ENCODE peak calls at places on chromosomes 11 and 22, in six cellular contexts. J, R, X, K, W and A are unnamed samples.

GRCh38 chr11:64319421-64319761 is 1.5 kb downstream of the PRDX5 start:
- DNase-seq in J (no peak), R (no peak), X (no peak), K (no peak), W (no peak), A (no peak)

GRCh38 chr22:27719033-27719341 is 82.6 kb downstream of the MN1 start:
- DNase-seq in J (no peak), R (no peak), X (no peak), K (no peak), W (no peak), A (no peak)

GRCh38 chr22:43203471-43203981 is 16.6 kb upstream of the TTLL12 start:
- DNase-seq in J (no peak), R (no peak), X (no peak), K (no peak), W (no peak), A (no peak)

GRCh38 chr11:124762624-124763155 is 600 bp upstream of the ESAM start:
- DNase-seq in J (no peak), R (no peak), X (no peak), K (no peak), W (no peak), A (no peak)

GRCh38 chr11:76524461-76524860 is 79.6 kb downstream of the EMSY start:
- DNase-seq in J (no peak), R (no peak), X (no peak), K (no peak), W (no peak), A (no peak)

GRCh38 chr11:130671801-130672700 is 223.6 kb downstream of the ADAMTS15 start:
- DNase-seq in J (no peak), R (no peak), X (peak), K (no peak), W (no peak), A (no peak)

GRCh38 chr11:19992162-19992561 is 168.1 kb downstream of the DBX1 start:
- DNase-seq in J (no peak), R (no peak), X (no peak), K (no peak), W (no peak), A (no peak)

GRCh38 chr11:128890543-128891409 is at the start of gene KCNJ5:
- DNase-seq in J (no peak), R (no peak), X (peak), K (no peak), W (peak), A (no peak)

GRCh38 chr11:82858556-82859091 is 41.6 kb downstream of the PRCP start:
- DNase-seq in J (no peak), R (no peak), X (no peak), K (no peak), W (no peak), A (no peak)

GRCh38 chr11:2523821-2524391 is 79.1 kb downstream of the KCNQ1 start:
- DNase-seq in J (peak), R (no peak), X (peak), K (no peak), W (peak), A (no peak)

GRCh38 chr22:44543362-44543761 is 45.3 kb upstream of the RTL6 start:
- DNase-seq in J (no peak), R (no peak), X (no peak), K (no peak), W (no peak), A (no peak)

GRCh38 chr22:19722175-19722914 is 994 bp upstream of the GP1BB start:
- DNase-seq in J (no peak), R (no peak), X (no peak), K (no peak), W (no peak), A (no peak)

GRCh38 chr11:46725338-46726205 is 6.6 kb downstream of the F2 start:
- DNase-seq in J (no peak), R (no peak), X (no peak), K (no peak), W (no peak), A (no peak)

GRCh38 chr11:12057299-12057980 is 49.0 kb upstream of the DKK3 start:
- DNase-seq in J (no peak), R (no peak), X (no peak), K (no peak), W (no peak), A (no peak)

GRCh38 chr22:19761500-19762314 is 1.1 kb downstream of the TBX1 start:
- DNase-seq in J (no peak), R (no peak), X (no peak), K (no peak), W (no peak), A (no peak)

GRCh38 chr11:100687032-100687629 is at the start of gene ARHGAP42:
- DNase-seq in J (no peak), R (peak), X (peak), K (no peak), W (peak), A (peak)

GRCh38 chr11:32288276-32288675 is 147.1 kb downstream of the WT1 start:
- DNase-seq in J (no peak), R (no peak), X (no peak), K (no peak), W (no peak), A (no peak)

GRCh38 chr22:21951931-21952465 is 650 bp downstream of the PPM1F start:
- DNase-seq in J (peak), R (peak), X (peak), K (no peak), W (peak), A (no peak)

GRCh38 chr11:102357116-102357515 is 10.1 kb downstream of the BIRC2 start:
- DNase-seq in J (no peak), R (no peak), X (no peak), K (no peak), W (no peak), A (no peak)

GRCh38 chr11:134923441-134923840 is 511.4 kb upstream of the B3GAT1 start:
- DNase-seq in J (no peak), R (no peak), X (no peak), K (no peak), W (no peak), A (no peak)

GRCh38 chr11:12110201-12110713 is at the start of gene MICAL2:
- DNase-seq in J (peak), R (peak), X (peak), K (peak), W (peak), A (peak)

GRCh38 chr22:22070371-22070824 is 87.8 kb upstream of the TOP3B start:
- DNase-seq in J (no peak), R (no peak), X (no peak), K (no peak), W (no peak), A (no peak)

GRCh38 chr11:66408488-66409214 is 12.2 kb upstream of the NPAS4 start:
- DNase-seq in J (peak), R (peak), X (peak), K (peak), W (peak), A (peak)

GRCh38 chr11:120894207-120894989 is 129.5 kb upstream of the TBCEL start:
- DNase-seq in J (no peak), R (no peak), X (no peak), K (no peak), W (no peak), A (no peak)

GRCh38 chr11:58573451-58574104 is 2.1 kb downstream of the LPXN start:
- DNase-seq in J (peak), R (peak), X (peak), K (peak), W (peak), A (no peak)